ENCODE peak calls at places on chromosomes 7 and 10, in five cellular contexts. One of them, this sample, is unnamed.

GRCh38 chr7:26001662-26002244 is 150.2 kb upstream of the NFE2L3 start:
- DNase-seq in fibroblast of pulmonary artery: no peak
- DNase-seq in gastrocnemius medialis: no peak
- DNase-seq in OCI-LY7: no peak
- DNase-seq in HL-60: no peak
- DNase-seq in this sample: no peak

GRCh38 chr7:101614098-101614938 is 14.8 kb downstream of the MYL10 start:
- DNase-seq in gastrocnemius medialis: no peak
- DNase-seq in HL-60: no peak
- DNase-seq in fibroblast of pulmonary artery: no peak
- DNase-seq in OCI-LY7: no peak
- DNase-seq in this sample: no peak

GRCh38 chr10:84424731-84425165 is 96.4 kb downstream of the CCSER2 start:
- DNase-seq in fibroblast of pulmonary artery: peak; percentile 97
- DNase-seq in HL-60: no peak
- DNase-seq in OCI-LY7: no peak
- DNase-seq in gastrocnemius medialis: peak; percentile 96
- DNase-seq in this sample: no peak

GRCh38 chr7:55363386-55364170 is 1.6 kb upstream of the LANCL2 start:
- DNase-seq in gastrocnemius medialis: no peak
- DNase-seq in OCI-LY7: no peak
- DNase-seq in fibroblast of pulmonary artery: no peak
- DNase-seq in HL-60: no peak
- DNase-seq in this sample: no peak

GRCh38 chr10:79237801-79238520 is 109.3 kb upstream of the PPIF start:
- DNase-seq in fibroblast of pulmonary artery: no peak
- DNase-seq in gastrocnemius medialis: no peak
- DNase-seq in OCI-LY7: no peak
- DNase-seq in HL-60: no peak
- DNase-seq in this sample: no peak

GRCh38 chr7:73988197-73988596 is 39.8 kb upstream of the ELN start:
- DNase-seq in OCI-LY7: no peak
- DNase-seq in HL-60: no peak
- DNase-seq in gastrocnemius medialis: no peak
- DNase-seq in fibroblast of pulmonary artery: peak; percentile 65
- DNase-seq in this sample: no peak

GRCh38 chr7:52355059-52355458 is 680.4 kb upstream of the POM121L12 start:
- DNase-seq in gastrocnemius medialis: no peak
- DNase-seq in fibroblast of pulmonary artery: no peak
- DNase-seq in OCI-LY7: no peak
- DNase-seq in HL-60: no peak
- DNase-seq in this sample: no peak

GRCh38 chr7:130394421-130395188 is 14.3 kb downstream of the CPA1 start:
- DNase-seq in gastrocnemius medialis: no peak
- DNase-seq in HL-60: no peak
- DNase-seq in OCI-LY7: no peak
- DNase-seq in fibroblast of pulmonary artery: no peak
- DNase-seq in this sample: no peak

GRCh38 chr7:41996381-41997035 is 240.5 kb downstream of the GLI3 start:
- DNase-seq in gastrocnemius medialis: no peak
- DNase-seq in HL-60: no peak
- DNase-seq in OCI-LY7: peak; percentile 11
- DNase-seq in fibroblast of pulmonary artery: peak; percentile 81
- DNase-seq in this sample: no peak

GRCh38 chr10:12186324-12186723 is 9.4 kb downstream of the NUDT5 start:
- DNase-seq in OCI-LY7: no peak
- DNase-seq in HL-60: no peak
- DNase-seq in gastrocnemius medialis: no peak
- DNase-seq in fibroblast of pulmonary artery: no peak
- DNase-seq in this sample: no peak

GRCh38 chr10:114538544-114538906 is 119.5 kb downstream of the ABLIM1 start:
- DNase-seq in fibroblast of pulmonary artery: no peak
- DNase-seq in gastrocnemius medialis: no peak
- DNase-seq in HL-60: no peak
- DNase-seq in OCI-LY7: peak; percentile 76
- DNase-seq in this sample: no peak

GRCh38 chr10:17685227-17685840 is 41.4 kb downstream of the STAM start:
- DNase-seq in fibroblast of pulmonary artery: no peak
- DNase-seq in HL-60: no peak
- DNase-seq in gastrocnemius medialis: no peak
- DNase-seq in OCI-LY7: no peak
- DNase-seq in this sample: peak; percentile 24

GRCh38 chr7:110373514-110374258 is 717.2 kb upstream of the LRRN3 start:
- DNase-seq in gastrocnemius medialis: no peak
- DNase-seq in fibroblast of pulmonary artery: no peak
- DNase-seq in OCI-LY7: no peak
- DNase-seq in HL-60: no peak
- DNase-seq in this sample: no peak

GRCh38 chr7:91348686-91349085 is 84.5 kb downstream of the FZD1 start:
- DNase-seq in fibroblast of pulmonary artery: peak; percentile 55
- DNase-seq in HL-60: no peak
- DNase-seq in OCI-LY7: no peak
- DNase-seq in gastrocnemius medialis: no peak
- DNase-seq in this sample: no peak

GRCh38 chr10:33735463-33735862 is 401.0 kb upstream of the NRP1 start:
- DNase-seq in gastrocnemius medialis: no peak
- DNase-seq in OCI-LY7: no peak
- DNase-seq in fibroblast of pulmonary artery: peak; percentile 25
- DNase-seq in HL-60: no peak
- DNase-seq in this sample: peak; percentile 50

GRCh38 chr7:26439502-26440252 is 148.0 kb downstream of the SNX10 start:
- DNase-seq in OCI-LY7: no peak
- DNase-seq in HL-60: no peak
- DNase-seq in fibroblast of pulmonary artery: no peak
- DNase-seq in gastrocnemius medialis: no peak
- DNase-seq in this sample: no peak

GRCh38 chr10:95508730-95509129 is 52.4 kb downstream of the SORBS1 start:
- DNase-seq in OCI-LY7: no peak
- DNase-seq in fibroblast of pulmonary artery: peak; percentile 88
- DNase-seq in gastrocnemius medialis: no peak
- DNase-seq in HL-60: no peak
- DNase-seq in this sample: no peak
- H3K4me3 ChIP-seq in OCI-LY7: no peak overlapping the region
- H3K4me3 ChIP-seq in fibroblast of pulmonary artery: peak overlapping the region; percentile 8
- H3K4me3 ChIP-seq in gastrocnemius medialis: peak overlapping the region; percentile 6
- H3K4me3 ChIP-seq in HL-60: no peak overlapping the region
- H3K4me3 ChIP-seq in this sample: no peak overlapping the region

GRCh38 chr7:12855036-12855435 is 167.6 kb downstream of the ARL4A start:
- DNase-seq in OCI-LY7: no peak
- DNase-seq in HL-60: no peak
- DNase-seq in gastrocnemius medialis: no peak
- DNase-seq in fibroblast of pulmonary artery: no peak
- DNase-seq in this sample: no peak
- TF ChIP-seq CTCF in OCI-LY7: no peak
- TF ChIP-seq CTCF in HL-60: no peak
- TF ChIP-seq CTCF in gastrocnemius medialis: no peak
- TF ChIP-seq CTCF in fibroblast of pulmonary artery: no peak
- TF ChIP-seq CTCF in this sample: no peak

GRCh38 chr7:12769464-12769863 is 82.0 kb downstream of the ARL4A start:
- DNase-seq in gastrocnemius medialis: no peak
- DNase-seq in fibroblast of pulmonary artery: no peak
- DNase-seq in HL-60: no peak
- DNase-seq in OCI-LY7: no peak
- DNase-seq in this sample: no peak

GRCh38 chr7:12772768-12773167 is 85.3 kb downstream of the ARL4A start:
- DNase-seq in OCI-LY7: no peak
- DNase-seq in HL-60: no peak
- DNase-seq in gastrocnemius medialis: no peak
- DNase-seq in fibroblast of pulmonary artery: no peak
- DNase-seq in this sample: no peak

GRCh38 chr7:12768948-12769347 is 81.5 kb downstream of the ARL4A start:
- DNase-seq in fibroblast of pulmonary artery: no peak
- DNase-seq in HL-60: no peak
- DNase-seq in gastrocnemius medialis: no peak
- DNase-seq in OCI-LY7: no peak
- DNase-seq in this sample: no peak

GRCh38 chr7:12770227-12770975 is 83.0 kb downstream of the ARL4A start:
- DNase-seq in fibroblast of pulmonary artery: peak; percentile 60
- DNase-seq in HL-60: no peak
- DNase-seq in OCI-LY7: no peak
- DNase-seq in gastrocnemius medialis: no peak
- DNase-seq in this sample: no peak

GRCh38 chr7:12771378-12771877 is 84.0 kb downstream of the ARL4A start:
- DNase-seq in HL-60: no peak
- DNase-seq in gastrocnemius medialis: no peak
- DNase-seq in OCI-LY7: no peak
- DNase-seq in fibroblast of pulmonary artery: peak; percentile 50
- DNase-seq in this sample: no peak
- H3K4me3 ChIP-seq in HL-60: no peak overlapping the region
- H3K4me3 ChIP-seq in gastrocnemius medialis: peak overlapping the region; percentile 13
- H3K4me3 ChIP-seq in OCI-LY7: no peak overlapping the region
- H3K4me3 ChIP-seq in fibroblast of pulmonary artery: peak overlapping the region; percentile 7
- H3K4me3 ChIP-seq in this sample: no peak overlapping the region

DNA sequence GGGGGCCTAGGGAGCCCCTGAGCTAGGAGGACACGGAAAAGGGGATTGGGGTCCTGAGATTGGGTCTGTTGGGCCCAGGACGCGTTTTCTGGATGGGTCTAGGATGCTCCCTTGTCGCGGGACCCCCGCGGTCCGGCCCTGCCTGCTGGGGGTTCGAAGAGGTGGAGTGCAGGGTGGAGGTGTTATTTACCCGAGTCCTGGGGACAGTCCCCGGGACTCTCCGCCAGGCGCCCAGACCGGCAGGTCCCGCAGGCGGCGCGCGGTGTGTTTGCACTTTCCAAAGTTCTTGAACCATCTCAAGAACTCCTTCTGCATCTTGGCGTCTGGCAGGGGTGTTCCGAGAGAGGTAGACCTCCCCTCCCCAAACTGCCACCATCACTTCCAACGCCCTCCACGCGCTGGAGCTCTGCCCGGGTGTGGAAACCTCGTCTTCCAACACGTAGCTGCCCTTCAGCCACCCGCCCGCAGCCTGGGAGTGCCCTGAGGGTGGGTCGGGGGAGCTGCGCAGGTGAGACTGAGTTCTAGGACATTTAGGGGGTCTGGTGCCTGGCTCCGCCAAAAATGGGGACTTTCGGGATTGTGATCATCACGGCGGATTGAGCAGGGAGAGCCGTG is 569 bp downstream of the CAV1 start:
- DNase-seq in OCI-LY7: no peak
- DNase-seq in gastrocnemius medialis: peak; percentile 22
- DNase-seq in fibroblast of pulmonary artery: peak; percentile 23
- DNase-seq in HL-60: no peak
- DNase-seq in this sample: peak; percentile 47
- TF ChIP-seq CTCF in OCI-LY7: no peak
- TF ChIP-seq CTCF in gastrocnemius medialis: no peak
- TF ChIP-seq CTCF in fibroblast of pulmonary artery: no peak
- TF ChIP-seq CTCF in HL-60: no peak
- TF ChIP-seq CTCF in this sample: no peak

GRCh38 chr10:43322321-43322720 is 49.1 kb upstream of the FXYD4 start:
- DNase-seq in gastrocnemius medialis: no peak
- DNase-seq in fibroblast of pulmonary artery: no peak
- DNase-seq in HL-60: no peak
- DNase-seq in OCI-LY7: no peak
- DNase-seq in this sample: no peak
- H3K4me3 ChIP-seq in gastrocnemius medialis: peak overlapping the region; percentile 30
- H3K4me3 ChIP-seq in fibroblast of pulmonary artery: no peak overlapping the region
- H3K4me3 ChIP-seq in HL-60: no peak overlapping the region
- H3K4me3 ChIP-seq in OCI-LY7: no peak overlapping the region
- H3K4me3 ChIP-seq in this sample: no peak overlapping the region

DNA sequence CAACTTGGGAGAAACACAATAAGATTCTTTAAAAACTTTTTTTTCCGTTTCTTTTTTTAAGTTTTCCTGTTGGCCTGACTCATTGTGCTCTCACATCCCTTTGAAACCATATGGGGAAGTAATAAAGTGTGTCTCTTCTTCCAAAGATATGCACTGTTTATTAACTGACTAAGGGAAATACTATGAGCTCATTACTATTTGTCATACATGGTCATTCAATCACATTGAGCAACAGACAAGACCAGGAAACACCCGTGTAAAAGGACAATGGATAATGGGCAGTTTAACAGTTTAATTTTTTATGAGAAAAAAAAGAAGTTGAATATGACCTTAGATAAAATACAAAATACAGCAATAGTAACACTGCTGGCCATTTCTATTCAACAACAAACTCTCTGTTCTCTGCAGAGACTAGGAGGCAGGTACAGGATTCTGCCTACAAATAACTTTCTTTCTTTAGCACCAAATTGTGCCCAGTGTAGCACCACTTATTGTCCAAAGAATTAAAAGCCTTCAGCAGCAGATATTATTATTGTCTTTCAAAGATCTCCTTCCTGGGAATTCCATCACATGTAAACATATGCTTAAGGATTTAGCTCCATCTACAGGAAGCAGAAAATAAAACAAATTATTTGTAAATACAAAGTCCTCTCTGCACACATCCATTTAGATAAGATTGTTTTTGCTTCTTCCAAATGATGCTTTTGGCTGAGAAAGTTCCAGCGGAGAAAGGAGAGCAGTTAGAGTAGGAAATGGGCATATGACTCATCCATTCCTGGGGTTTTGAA is 55.0 kb upstream of the AKR1E2 start:
- DNase-seq in fibroblast of pulmonary artery: peak; percentile 96
- DNase-seq in gastrocnemius medialis: no peak
- DNase-seq in HL-60: no peak
- DNase-seq in OCI-LY7: no peak
- DNase-seq in this sample: no peak
- TF ChIP-seq CTCF in fibroblast of pulmonary artery: peak; percentile 33
- TF ChIP-seq CTCF in gastrocnemius medialis: peak; percentile 52
- TF ChIP-seq CTCF in HL-60: no peak
- TF ChIP-seq CTCF in OCI-LY7: peak; percentile 50
- TF ChIP-seq CTCF in this sample: peak; percentile 9

DNA sequence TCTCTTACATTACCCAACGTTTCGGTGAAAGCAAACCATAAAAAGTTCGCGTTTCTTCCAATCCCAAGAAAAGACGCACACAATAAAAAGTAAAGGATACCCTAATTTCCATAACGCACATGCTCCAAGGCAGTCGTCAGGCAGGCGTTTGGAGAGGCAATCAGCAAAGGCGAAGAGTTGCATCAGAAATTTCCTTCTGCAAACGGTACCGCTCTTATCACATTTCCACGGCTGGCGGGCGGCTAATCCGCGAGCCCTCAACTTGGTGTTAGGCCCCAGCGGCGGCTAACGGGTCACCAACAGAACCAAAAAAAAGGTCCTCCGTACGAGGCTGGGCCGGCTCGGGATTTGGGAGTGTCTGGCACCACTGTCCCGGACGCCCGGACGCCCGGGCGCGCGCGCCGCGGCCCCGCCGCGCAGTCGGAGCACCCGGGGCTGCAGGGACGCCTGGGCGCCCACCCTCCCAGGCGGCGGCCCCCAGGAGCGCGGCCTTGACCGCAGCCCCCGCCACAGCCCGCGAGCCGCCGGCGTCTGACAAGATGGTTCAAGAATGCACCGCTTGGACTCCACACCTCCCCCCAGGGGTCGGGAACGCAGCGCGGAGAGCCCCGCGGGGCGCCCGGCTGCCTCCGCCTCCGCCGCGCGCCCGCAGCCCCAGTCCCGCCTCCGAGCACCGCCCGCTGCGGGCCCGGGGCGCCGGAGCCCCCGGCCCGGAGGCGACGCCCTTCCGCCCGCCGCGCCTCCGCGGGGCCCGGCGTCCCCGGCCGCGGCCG is 9.8 kb upstream of the GRB10 start:
- DNase-seq in HL-60: no peak
- DNase-seq in OCI-LY7: no peak
- DNase-seq in fibroblast of pulmonary artery: peak; percentile 64
- DNase-seq in gastrocnemius medialis: peak; percentile 43
- DNase-seq in this sample: no peak
- H3K4me3 ChIP-seq in HL-60: peak overlapping the region; percentile 52
- H3K4me3 ChIP-seq in OCI-LY7: no peak overlapping the region
- H3K4me3 ChIP-seq in fibroblast of pulmonary artery: peak overlapping the region; percentile 74
- H3K4me3 ChIP-seq in gastrocnemius medialis: peak overlapping the region; percentile 73
- H3K4me3 ChIP-seq in this sample: no peak overlapping the region

This sample was measured in GM06990.